ENCODE peak calls at places on chromosomes 7 and 10, in nine cellular contexts. S, R, N, T, I, H, W, Q and D are unnamed samples. For H3K4me1, the result is how much of the 10 kb centered on the place peaks cover.

GRCh38 chr7:121544726-121545125 is 148.6 kb upstream of the FAM3C start:
- DNase-seq in S (peak), R (no peak), N (no peak), T (no peak), I (no peak), H (no peak), W (no peak), Q (no peak), D (no peak)

GRCh38 chr7:236967-237366 is 44.6 kb downstream of the FAM20C start:
- DNase-seq in S (no peak), R (no peak), N (no peak), T (no peak), I (no peak), H (no peak), W (no peak), Q (no peak), D (no peak)

GRCh38 chr10:107614939-107615665 is 450.6 kb upstream of the SORCS1 start:
- DNase-seq in S (no peak), R (no peak), N (no peak), T (no peak), I (no peak), H (no peak), W (no peak), Q (no peak), D (no peak)

GRCh38 chr7:36100293-36100692 is 52.8 kb upstream of the EEPD1 start:
- DNase-seq in S (no peak), R (no peak), N (no peak), T (no peak), I (no peak), H (no peak), W (no peak), Q (no peak), D (no peak)

GRCh38 chr7:140201393-140201792 is 24.6 kb upstream of the KDM7A start:
- DNase-seq in S (no peak), R (no peak), N (no peak), T (no peak), I (no peak), H (no peak), W (no peak), Q (no peak), D (no peak)

GRCh38 chr10:26449726-26450125 is 11.6 kb downstream of the APBB1IP start:
- DNase-seq in S (no peak), R (no peak), N (no peak), T (no peak), I (no peak), H (no peak), W (no peak), Q (no peak), D (peak)

GRCh38 chr7:105202561-105203130 is 186.1 kb downstream of the SRPK2 start:
- DNase-seq in S (no peak), R (no peak), N (no peak), T (no peak), I (no peak), H (no peak), W (no peak), Q (no peak), D (no peak)

GRCh38 chr10:121754667-121755066 is 156.4 kb upstream of the FGFR2 start:
- DNase-seq in S (no peak), R (no peak), N (no peak), T (no peak), I (no peak), H (no peak), W (no peak), Q (no peak), D (no peak)

GRCh38 chr10:44950326-44951225 is 9.0 kb upstream of the RASSF4 start:
- DNase-seq in S (no peak), R (no peak), N (no peak), T (no peak), I (no peak), H (no peak), W (peak), Q (no peak), D (no peak)

GRCh38 chr10:95664543-95664942 is 8.0 kb upstream of the ALDH18A1 start:
- DNase-seq in S (no peak), R (no peak), N (peak), T (no peak), I (no peak), H (no peak), W (no peak), Q (no peak), D (peak)

GRCh38 chr7:69787736-69788431 is 189.6 kb downstream of the AUTS2 start:
- DNase-seq in S (no peak), R (no peak), N (no peak), T (no peak), I (no peak), H (no peak), W (no peak), Q (no peak), D (no peak)

GRCh38 chr7:107007004-107007891 is 37.3 kb upstream of the PRKAR2B start:
- DNase-seq in S (no peak), R (no peak), N (peak), T (no peak), I (no peak), H (no peak), W (no peak), Q (no peak), D (no peak)

GRCh38 chr7:368651-369475 is 78.9 kb downstream of the FOXL3 start:
- DNase-seq in S (no peak), R (no peak), N (no peak), T (no peak), I (peak), H (no peak), W (peak), Q (no peak), D (no peak)

GRCh38 chr7:22435720-22436119 is 64.3 kb downstream of the STEAP1B start:
- DNase-seq in S (no peak), R (no peak), N (no peak), T (no peak), I (no peak), H (no peak), W (no peak), Q (no peak), D (peak)

GRCh38 chr10:63977329-63977923 is 456.2 kb downstream of the REEP3 start:
- DNase-seq in S (peak), R (no peak), N (peak), T (no peak), I (no peak), H (peak), W (no peak), Q (peak), D (no peak)

GRCh38 chr10:48444266-48444665 is 137.8 kb downstream of the MAPK8 start:
- DNase-seq in S (no peak), R (no peak), N (peak), T (no peak), I (peak), H (peak), W (no peak), Q (no peak), D (peak)

GRCh38 chr10:92757066-92757716 is 67.4 kb downstream of the HHEX start:
- DNase-seq in S (peak), R (peak), N (peak), T (peak), I (peak), H (no peak), W (peak), Q (peak), D (peak)

GRCh38 chr10:126062132-126063032 is 166.0 kb downstream of the FANK1 start:
- DNase-seq in S (peak), R (peak), N (peak), T (peak), I (peak), H (no peak), W (peak), Q (peak), D (no peak)

GRCh38 chr10:86346794-86347665 is 19.6 kb downstream of the GRID1 start:
- DNase-seq in S (no peak), R (no peak), N (no peak), T (no peak), I (no peak), H (no peak), W (peak), Q (no peak), D (no peak)

GRCh38 chr7:10889266-10889898 is 84.3 kb upstream of the PHF14 start:
- DNase-seq in S (peak), R (no peak), N (peak), T (no peak), I (peak), H (peak), W (no peak), Q (peak), D (no peak)

GRCh38 chr7:102222445-102222844 is 64.2 kb upstream of the SH2B2 start:
- DNase-seq in S (no peak), R (no peak), N (no peak), T (no peak), I (no peak), H (no peak), W (no peak), Q (no peak), D (no peak)

GRCh38 chr7:97506728-97507127 is 225.2 kb upstream of the TAC1 start:
- DNase-seq in S (no peak), R (no peak), N (no peak), T (no peak), I (no peak), H (no peak), W (no peak), Q (no peak), D (no peak)

GRCh38 chr7:582081-582835 is 62.6 kb upstream of the PDGFA start:
- DNase-seq in S (no peak), R (no peak), N (no peak), T (no peak), I (no peak), H (no peak), W (no peak), Q (no peak), D (no peak)

GRCh38 chr10:4372601-4373000 is 453.4 kb upstream of the AKR1E2 start:
- DNase-seq in S (no peak), R (no peak), N (no peak), T (peak), I (no peak), H (peak), W (no peak), Q (no peak), D (no peak)

GRCh38 chr7:43278088-43278644 is 165.7 kb downstream of the HECW1 start:
- DNase-seq in S (no peak), R (no peak), N (no peak), T (no peak), I (no peak), H (no peak), W (no peak), Q (no peak), D (peak)

GRCh38 chr7:115217373-115217772 is 295.5 kb downstream of the MDFIC start:
- DNase-seq in S (no peak), R (no peak), N (no peak), T (no peak), I (no peak), H (no peak), W (no peak), Q (no peak), D (no peak)

GRCh38 chr7:87424075-87424474 is 51.4 kb downstream of the ABCB4 start:
- DNase-seq in S (no peak), R (no peak), N (no peak), T (no peak), I (no peak), H (no peak), W (no peak), Q (no peak), D (no peak)

GRCh38 chr7:50285259-50285658 is 19.3 kb upstream of the IKZF1 start:
- DNase-seq in S (no peak), R (no peak), N (no peak), T (no peak), I (no peak), H (no peak), W (no peak), Q (no peak), D (no peak)

GRCh38 chr10:35216303-35216905 is 89.8 kb downstream of the CREM start:
- DNase-seq in S (no peak), R (no peak), N (no peak), T (peak), I (peak), H (no peak), W (peak), Q (peak), D (no peak)

GRCh38 chr10:119896061-119896655 is 3.6 kb downstream of the SEC23IP start:
- DNase-seq in S (no peak), R (no peak), N (no peak), T (peak), I (peak), H (no peak), W (no peak), Q (no peak), D (no peak)

GRCh38 chr7:159104188-159105030 is 40.3 kb downstream of the VIPR2 start:
- DNase-seq in S (no peak), R (peak), N (no peak), T (no peak), I (no peak), H (peak), W (peak), Q (peak), D (no peak)

GRCh38 chr7:151599401-151600227 is 79.9 kb upstream of the RHEB start:
- DNase-seq in S (peak), R (peak), N (no peak), T (peak), I (no peak), H (peak), W (peak), Q (peak), D (no peak)

GRCh38 chr7:151601521-151602305 is 82.0 kb upstream of the RHEB start:
- DNase-seq in S (no peak), R (no peak), N (no peak), T (no peak), I (no peak), H (no peak), W (no peak), Q (no peak), D (no peak)

GRCh38 chr7:151598045-151598444 is 78.3 kb upstream of the RHEB start:
- DNase-seq in S (no peak), R (no peak), N (no peak), T (no peak), I (no peak), H (no peak), W (no peak), Q (no peak), D (no peak)

GRCh38 chr7:151595702-151596340 is 76.1 kb upstream of the RHEB start:
- DNase-seq in S (no peak), R (no peak), N (no peak), T (no peak), I (no peak), H (no peak), W (no peak), Q (no peak), D (no peak)

DNA sequence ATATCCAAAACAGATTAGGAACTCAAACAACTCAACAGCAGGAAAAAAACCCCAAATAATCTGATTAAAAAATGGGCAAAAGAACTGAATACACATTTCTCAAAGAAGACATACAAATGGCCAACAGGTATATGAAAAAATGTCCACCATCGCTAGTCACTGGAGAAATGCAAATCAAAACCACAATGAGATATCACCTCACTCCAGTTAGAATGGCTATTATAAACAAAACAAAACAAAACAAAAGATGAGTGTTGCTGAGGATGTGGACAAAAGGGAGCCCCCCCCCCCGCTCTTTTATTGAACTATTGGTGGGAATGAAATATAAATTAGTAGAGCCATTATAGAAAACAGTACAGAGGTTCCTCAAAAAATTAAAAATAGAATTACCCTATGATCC is 77.8 kb upstream of the RHEB start:
- DNase-seq in S (no peak), R (no peak), N (no peak), T (no peak), I (no peak), H (no peak), W (no peak), Q (no peak), D (no peak)
- H3K4me1 ChIP-seq in S (half or more), R (under half), N (under half), T (under half), I (under half), H (under half), W (under half), Q (under half), D (half or more)

DNA sequence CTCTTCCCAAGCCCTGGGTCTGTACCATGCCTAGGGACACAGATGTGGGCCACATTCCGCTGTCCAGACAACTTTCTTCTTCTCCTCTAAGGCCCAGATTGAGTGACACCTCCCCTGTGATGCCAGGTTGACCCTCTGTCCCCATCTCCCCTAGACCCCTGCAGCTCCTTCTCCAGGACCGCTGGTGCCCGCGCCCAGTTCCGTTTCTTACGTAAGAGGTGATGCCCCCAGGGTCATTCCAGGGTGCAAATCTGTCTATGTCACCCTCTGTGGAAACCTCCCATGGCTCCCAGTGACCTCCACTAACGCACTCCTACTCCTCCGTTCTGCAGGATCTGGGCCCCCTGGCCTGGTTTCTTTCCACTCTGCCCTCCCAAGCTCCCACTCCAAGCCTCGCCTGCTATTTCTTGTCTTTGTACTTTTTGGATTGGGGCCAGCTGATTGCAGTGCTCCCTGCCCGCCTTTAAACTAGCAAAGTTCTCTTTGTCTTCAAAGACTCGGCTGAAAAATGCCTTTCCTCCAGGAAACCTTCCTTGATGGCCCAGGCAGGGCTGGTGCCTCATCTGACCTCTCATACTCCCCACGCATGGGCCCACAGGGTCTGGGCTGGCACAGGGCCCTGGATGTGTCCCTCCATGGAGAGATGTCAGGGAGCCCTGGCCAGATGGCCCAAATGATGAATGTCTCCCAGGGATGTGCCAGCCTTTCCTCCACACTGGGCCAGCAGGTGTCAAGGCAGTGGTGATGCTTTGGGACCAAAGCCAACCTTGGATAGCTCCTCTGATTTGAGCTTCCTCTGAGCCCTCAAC is 21.3 kb upstream of the ELN start:
- DNase-seq in S (no peak), R (no peak), N (no peak), T (no peak), I (peak), H (peak), W (no peak), Q (no peak), D (no peak)
- TF ChIP-seq EP300 in S (no peak), R (no peak), N (no peak), T (no peak), I (no peak), H (peak), W (no peak), Q (no peak), D (no peak)

GRCh38 chr10:99945286-99945685 is 64.5 kb downstream of the DNMBP start:
- DNase-seq in S (peak), R (peak), N (no peak), T (no peak), I (peak), H (no peak), W (peak), Q (no peak), D (no peak)
- H3K4me1 ChIP-seq in S (under half), R (under half), N (under half), T (under half), I (under half), H (under half), W (under half), Q (under half), D (under half)

DNA sequence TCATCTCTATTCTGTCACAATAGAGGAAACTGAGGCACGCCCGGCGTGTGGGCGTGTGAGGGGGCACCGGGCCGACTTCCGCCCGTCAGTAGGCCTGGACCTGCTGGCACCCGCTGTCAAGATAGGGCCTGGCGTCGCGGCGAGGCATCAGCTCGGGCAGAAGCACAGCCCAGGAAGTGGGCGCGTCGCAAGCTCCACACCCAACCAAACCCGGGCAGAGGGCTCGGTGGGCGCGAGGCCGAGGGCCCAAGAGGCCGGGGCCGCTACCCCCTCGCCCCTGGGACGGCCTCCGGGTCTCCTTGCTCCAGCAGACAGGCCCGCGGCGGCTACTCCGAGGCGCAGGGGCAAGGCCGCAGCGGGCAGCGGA is 91.2 kb downstream of the SPAG6 start:
- DNase-seq in S (no peak), R (no peak), N (no peak), T (no peak), I (no peak), H (no peak), W (no peak), Q (peak), D (no peak)
- TF ChIP-seq EP300 in S (no peak), R (no peak), N (no peak), T (no peak), I (no peak), H (no peak), W (no peak), Q (no peak), D (no peak)